ENCODE peak calls at places on chromosome 20, in nine cellular contexts. P is AG09309, L is keratinocyte, H is tibial artery, R is pancreas, J is heart left ventricle, M is ovary, E is cardiac fibroblast, V is IMR-90. K is an unnamed sample.
A peak's percentile ranks its signal among the peaks of the same experiment; 100 is the strongest.

GRCh38 chr20:24337551-24337950 is 131.9 kb upstream of the SYNDIG1 start:
- DNase-seq in P (no peak), E (no peak), R (no peak), M (no peak), J (no peak), L (no peak), V (no peak), H (no peak), K (no peak)

GRCh38 chr20:1517010-1517409 is 25.8 kb upstream of the SIRPB2 start:
- DNase-seq in R (no peak), M (no peak), H (no peak), P (no peak), V (no peak), E (no peak), J (no peak), L (no peak), K (no peak)

GRCh38 chr20:36491901-36492617 is 49.3 kb upstream of the MYL9 start:
- DNase-seq in H (no peak), J (no peak), M (no peak), V (no peak), L (peak; percentile 28), R (no peak), P (no peak), E (peak; percentile 46), K (no peak)

GRCh38 chr20:9375221-9375681 is 139.1 kb upstream of the LAMP5 start:
- DNase-seq in E (no peak), V (peak; percentile 71), J (no peak), M (no peak), L (no peak), P (no peak), R (no peak), H (no peak), K (no peak)

GRCh38 chr20:11354841-11355240 is 562.9 kb upstream of the BTBD3 start:
- DNase-seq in V (no peak), L (no peak), P (no peak), R (no peak), M (no peak), J (no peak), E (no peak), H (no peak), K (no peak)

GRCh38 chr20:38728911-38729642 is 4.8 kb downstream of the SLC32A1 start:
- DNase-seq in L (no peak), V (no peak), M (no peak), J (no peak), H (no peak), P (no peak), R (no peak), E (no peak), K (no peak)

GRCh38 chr20:10337291-10337690 is 96.7 kb downstream of the MKKS start:
- DNase-seq in E (peak; percentile 44), H (no peak), L (no peak), R (no peak), V (no peak), P (no peak), J (no peak), M (no peak), K (peak; percentile 82)

GRCh38 chr20:1664911-1665310 is 7.3 kb upstream of the SIRPG start:
- DNase-seq in J (no peak), E (no peak), H (no peak), R (no peak), L (no peak), M (no peak), P (no peak), V (no peak), K (no peak)

GRCh38 chr20:1185316-1185741 is 548 bp upstream of the TMEM74B start:
- DNase-seq in E (no peak), M (no peak), V (no peak), R (peak; percentile 64), P (no peak), H (no peak), J (no peak), L (no peak), K (no peak)

GRCh38 chr20:46349742-46350056 is 41.4 kb upstream of the CDH22 start:
- DNase-seq in H (no peak), P (no peak), R (no peak), M (no peak), J (no peak), L (no peak), E (no peak), V (no peak), K (no peak)

GRCh38 chr20:34824026-34824860 is 1.2 kb downstream of the NCOA6 start:
- DNase-seq in E (peak; percentile 64), J (peak; percentile 32), V (peak; percentile 24), P (no peak), R (peak; percentile 68), H (no peak), M (peak; percentile 34), L (no peak), K (peak; percentile 44)

GRCh38 chr20:34824861-34825529 is 456 bp downstream of the NCOA6 start:
- DNase-seq in E (peak; percentile 29), J (peak; percentile 68), R (peak; percentile 82), L (no peak), H (peak; percentile 79), M (peak; percentile 66), P (no peak), V (peak; percentile 28), K (peak; percentile 16)

GRCh38 chr20:34834459-34834893 is 9.0 kb upstream of the NCOA6 start:
- DNase-seq in H (no peak), P (no peak), L (no peak), J (no peak), R (no peak), E (peak; percentile 54), V (peak; percentile 45), M (no peak), K (peak; percentile 52)

GRCh38 chr20:34825530-34826362 is at the start of gene NCOA6:
- DNase-seq in E (peak; percentile 82), H (peak; percentile 93), R (peak; percentile 95), P (peak; percentile 28), L (no peak), M (peak; percentile 93), V (peak; percentile 74), J (peak; percentile 92), K (peak; percentile 74)

DNA sequence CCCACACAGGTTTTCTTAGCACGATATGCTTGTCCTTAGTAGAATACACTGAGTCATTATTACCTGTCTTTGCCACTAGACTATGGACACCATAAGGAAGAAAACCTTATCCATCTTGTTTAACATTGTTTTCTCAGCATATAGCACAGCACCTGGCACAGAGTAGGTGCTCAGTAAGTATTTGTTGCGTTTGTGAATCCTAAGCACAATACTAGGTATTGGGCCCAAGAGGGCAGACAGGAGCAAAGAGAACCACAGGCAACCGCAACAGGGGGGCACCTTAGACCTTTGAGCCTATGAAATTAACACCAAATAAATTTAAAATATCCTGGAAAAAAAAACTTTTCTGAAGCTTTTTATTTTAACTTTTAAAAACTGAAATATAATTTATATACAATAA is 3.7 kb upstream of the NCOA6 start:
- DNase-seq in H (no peak), J (no peak), R (no peak), P (no peak), M (no peak), E (no peak), L (no peak), V (no peak), K (no peak)
- TF ChIP-seq CTCF in H (no peak), J (no peak), R (no peak), P (no peak), M (no peak), E (no peak), L (no peak), V (no peak), K (no peak)

GRCh38 chr20:3681352-3681930 is 369 bp downstream of the ADAM33 start:
- DNase-seq in R (no peak), L (no peak), E (no peak), J (no peak), M (no peak), P (no peak), H (no peak), V (no peak), K (no peak)
- H3K4me3 ChIP-seq in R (peak overlapping the region; percentile 8), L (no peak overlapping the region), E (peak overlapping the region; percentile 60), J (peak overlapping the region; percentile 45), M (peak overlapping the region; percentile 62), P (peak overlapping the region; percentile 85), H (peak overlapping the region; percentile 61), V (no peak overlapping the region), K (peak overlapping the region; percentile 68)

GRCh38 chr20:18839507-18840247 is 26.1 kb downstream of the SCP2D1 start:
- DNase-seq in V (no peak), J (no peak), R (no peak), M (no peak), H (no peak), P (no peak), E (no peak), L (no peak), K (no peak)

GRCh38 chr20:18832801-18833200 is 19.2 kb downstream of the SCP2D1 start:
- DNase-seq in R (no peak), P (no peak), L (no peak), V (no peak), J (no peak), H (no peak), M (no peak), E (no peak), K (no peak)

GRCh38 chr20:18840248-18840645 is 26.7 kb downstream of the SCP2D1 start:
- DNase-seq in J (no peak), L (no peak), E (no peak), R (no peak), P (no peak), M (no peak), H (no peak), V (no peak), K (no peak)

GRCh38 chr20:18835850-18836249 is 22.3 kb downstream of the SCP2D1 start:
- DNase-seq in V (no peak), M (no peak), P (no peak), E (no peak), J (no peak), H (no peak), R (no peak), L (no peak), K (no peak)

GRCh38 chr20:18837710-18838109 is 24.1 kb downstream of the SCP2D1 start:
- DNase-seq in L (no peak), P (no peak), E (no peak), V (no peak), J (no peak), M (no peak), R (no peak), H (no peak), K (no peak)
- TF ChIP-seq CTCF in L (no peak), P (no peak), E (no peak), V (no peak), J (no peak), M (no peak), R (no peak), H (no peak), K (no peak)

GRCh38 chr20:21237956-21238355 is 65.2 kb upstream of the XRN2 start:
- DNase-seq in J (no peak), L (no peak), R (no peak), M (no peak), E (peak; percentile 23), V (peak; percentile 27), H (no peak), P (no peak), K (no peak)

GRCh38 chr20:21235346-21235712 is 67.8 kb upstream of the XRN2 start:
- DNase-seq in J (no peak), E (no peak), R (no peak), V (no peak), H (no peak), M (no peak), P (no peak), L (no peak), K (no peak)

GRCh38 chr20:21234324-21234723 is 68.8 kb upstream of the XRN2 start:
- DNase-seq in J (no peak), V (no peak), M (no peak), R (no peak), P (no peak), L (no peak), H (no peak), E (no peak), K (no peak)

GRCh38 chr20:21234816-21235215 is 68.3 kb upstream of the XRN2 start:
- DNase-seq in M (no peak), V (no peak), E (no peak), R (no peak), L (no peak), P (no peak), H (no peak), J (no peak), K (no peak)

GRCh38 chr20:21235713-21236445 is 67.3 kb upstream of the XRN2 start:
- DNase-seq in H (no peak), M (peak; percentile 42), L (no peak), P (peak; percentile 20), V (peak; percentile 66), R (peak; percentile 85), E (peak; percentile 82), J (peak; percentile 42), K (peak; percentile 74)
- H3K4me3 ChIP-seq in H (no peak overlapping the region), M (no peak overlapping the region), L (no peak overlapping the region), P (no peak overlapping the region), V (no peak overlapping the region), R (no peak overlapping the region), E (no peak overlapping the region), J (no peak overlapping the region), K (no peak overlapping the region)